ENCODE peak calls at places on chromosomes 3 and 15, in seven cellular contexts. M is transverse colon, E is fibroblast of the aortic adventitia, R is upper lobe of right lung, V is kidney, U is tibial artery, Q is lower leg skin. Y is an unnamed sample.

GRCh38 chr15:35038655-35039534 is 46.2 kb downstream of the NANOGP8 start:
- DNase-seq in E (peak; percentile 69), M (no peak), R (no peak), Q (no peak), U (no peak), V (no peak), Y (no peak)

GRCh38 chr15:94263341-94264273 is 32.2 kb downstream of the MCTP2 start:
- DNase-seq in Q (no peak), E (peak; percentile 1), V (no peak), U (no peak), M (no peak), R (no peak), Y (no peak)

GRCh38 chr3:149016669-149017541 is 25.6 kb downstream of the GYG1 start:
- DNase-seq in M (no peak), Q (no peak), E (peak; percentile 91), U (no peak), R (no peak), V (no peak), Y (no peak)

GRCh38 chr15:39213385-39213840 is 367.5 kb upstream of the THBS1 start:
- DNase-seq in Q (peak; percentile 27), R (peak; percentile 71), V (peak; percentile 75), E (peak; percentile 98), M (no peak), U (no peak), Y (no peak)

GRCh38 chr3:143601738-143602480 is 246.4 kb downstream of the SLC9A9 start:
- DNase-seq in R (no peak), M (no peak), E (peak; percentile 58), V (no peak), Q (no peak), U (no peak), Y (no peak)

GRCh38 chr15:101554115-101554915 is 64.8 kb upstream of the PCSK6 start:
- DNase-seq in Q (no peak), E (no peak), R (no peak), V (no peak), U (no peak), M (no peak), Y (peak; percentile 58)

GRCh38 chr15:95608371-95608770 is 722.1 kb upstream of the NR2F2 start:
- DNase-seq in M (no peak), U (no peak), Q (no peak), R (no peak), V (no peak), E (no peak), Y (no peak)

GRCh38 chr15:62118446-62118964 is 46.6 kb downstream of the C2CD4B start:
- DNase-seq in M (no peak), U (no peak), E (no peak), R (no peak), Q (no peak), V (no peak), Y (no peak)

GRCh38 chr3:25143356-25143704 is 284.7 kb upstream of the RARB start:
- DNase-seq in Q (no peak), M (no peak), V (no peak), E (no peak), R (no peak), U (no peak), Y (no peak)

GRCh38 chr15:51444112-51444511 is 102.7 kb downstream of the GLDN start:
- DNase-seq in E (no peak), M (no peak), V (no peak), R (no peak), Q (no peak), U (no peak), Y (no peak)

GRCh38 chr3:143145951-143146350 is 26.4 kb downstream of the CHST2 start:
- DNase-seq in U (no peak), E (no peak), R (no peak), M (no peak), Q (no peak), V (no peak), Y (no peak)

GRCh38 chr3:100465871-100466777 is 26.3 kb upstream of the TMEM45A start:
- DNase-seq in V (peak; percentile 61), E (peak; percentile 23), M (no peak), U (no peak), Q (no peak), R (no peak), Y (no peak)

GRCh38 chr3:159783780-159784747 is 204.6 kb upstream of the IL12A start:
- DNase-seq in R (no peak), M (no peak), E (no peak), Q (no peak), U (no peak), V (no peak), Y (no peak)

GRCh38 chr15:68552773-68553172 is 26.0 kb upstream of the CORO2B start:
- DNase-seq in Q (peak; percentile 12), R (no peak), U (no peak), V (no peak), E (no peak), M (no peak), Y (no peak)

GRCh38 chr15:79629687-79630086 is 197.6 kb downstream of the MINAR1 start:
- DNase-seq in M (no peak), Q (no peak), R (no peak), U (no peak), V (peak; percentile 86), E (peak; percentile 20), Y (no peak)

GRCh38 chr3:183265157-183265642 is 12.1 kb downstream of the B3GNT5 start:
- DNase-seq in V (no peak), Q (no peak), R (no peak), E (no peak), U (no peak), M (no peak), Y (no peak)

GRCh38 chr15:62403164-62403809 is 238.2 kb upstream of the C2CD4B start:
- DNase-seq in Q (no peak), M (no peak), U (no peak), R (no peak), E (peak; percentile 69), V (no peak), Y (no peak)

GRCh38 chr3:184543848-184544512 is 17.6 kb upstream of the EPHB3 start:
- DNase-seq in V (no peak), U (peak; percentile 67), M (peak; percentile 80), E (peak; percentile 85), R (peak; percentile 67), Q (peak; percentile 85), Y (peak; percentile 77)

GRCh38 chr15:41565702-41566101 is 6.7 kb downstream of the TYRO3 start:
- DNase-seq in U (no peak), V (no peak), M (no peak), E (no peak), R (no peak), Q (no peak), Y (no peak)

GRCh38 chr3:128555881-128556280 is 62.9 kb upstream of the GATA2 start:
- DNase-seq in E (no peak), V (no peak), U (no peak), R (no peak), Q (no peak), M (no peak), Y (no peak)

GRCh38 chr3:122305818-122306621 is 19.0 kb upstream of the CSTA start:
- DNase-seq in V (no peak), R (no peak), M (peak; percentile 61), Q (no peak), E (no peak), U (no peak), Y (no peak)

GRCh38 chr15:99522288-99522687 is 43.5 kb upstream of the MEF2A start:
- DNase-seq in R (no peak), M (no peak), V (no peak), Q (no peak), U (no peak), E (no peak), Y (no peak)

GRCh38 chr3:94360982-94361381 is 298.1 kb downstream of the NSUN3 start:
- DNase-seq in U (peak; percentile 62), M (peak; percentile 57), V (no peak), R (no peak), E (peak; percentile 80), Q (peak; percentile 48), Y (no peak)

GRCh38 chr3:126033765-126034164 is 50.2 kb downstream of the SLC41A3 start:
- DNase-seq in U (no peak), V (no peak), Q (peak; percentile 4), M (no peak), E (no peak), R (no peak), Y (peak; percentile 14)

GRCh38 chr3:190094201-190094718 is 26.4 kb downstream of the P3H2 start:
- DNase-seq in Q (no peak), M (no peak), U (no peak), R (no peak), V (no peak), E (peak; percentile 84), Y (peak; percentile 78)

GRCh38 chr3:181694805-181695660 is 16.7 kb upstream of the SOX2 start:
- DNase-seq in E (peak; percentile 27), U (peak; percentile 53), M (peak; percentile 32), R (peak; percentile 84), V (peak; percentile 87), Q (no peak), Y (no peak)

GRCh38 chr3:72186485-72186864 is 401.5 kb upstream of the PROK2 start:
- DNase-seq in V (no peak), E (peak; percentile 92), U (no peak), Q (no peak), M (no peak), R (no peak), Y (no peak)

GRCh38 chr15:45391746-45392711 is 13.7 kb upstream of the GATM start:
- DNase-seq in M (no peak), R (no peak), Q (no peak), U (no peak), V (no peak), E (no peak), Y (no peak)
- H3K4me3 ChIP-seq in M (no peak overlapping the region), R (no peak overlapping the region), Q (no peak overlapping the region), U (no peak overlapping the region), V (no peak overlapping the region), E (no peak overlapping the region), Y (no peak overlapping the region)

DNA sequence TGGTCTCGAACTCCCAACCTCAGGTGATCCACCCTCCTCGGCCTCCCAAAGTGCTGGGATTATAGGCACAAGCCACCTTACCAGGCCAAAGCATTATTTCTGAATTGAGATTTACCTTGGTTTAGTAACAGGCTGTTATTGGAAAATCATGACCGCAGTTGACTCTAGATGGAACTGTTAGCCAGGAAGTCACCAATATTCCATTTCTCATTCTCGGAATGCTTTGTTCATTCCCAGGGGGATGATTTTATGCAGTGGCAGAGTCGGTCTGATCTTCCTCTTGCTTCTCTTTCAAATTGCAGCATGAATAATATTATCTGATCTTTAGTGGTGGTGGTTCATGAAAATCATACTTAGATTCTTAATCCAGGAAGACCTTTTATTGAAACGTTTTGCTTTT is 195.5 kb upstream of the MBNL1 start:
- DNase-seq in Q (no peak), V (no peak), R (no peak), U (no peak), E (peak; percentile 74), M (no peak), Y (no peak)
- H3K4me3 ChIP-seq in Q (no peak overlapping the region), V (no peak overlapping the region), R (no peak overlapping the region), U (no peak overlapping the region), E (no peak overlapping the region), M (no peak overlapping the region), Y (peak overlapping the region; percentile 25)

GRCh38 chr3:38475716-38476115 is 20.4 kb upstream of the EXOG start:
- DNase-seq in M (no peak), E (no peak), V (no peak), Q (no peak), R (no peak), U (no peak), Y (no peak)
- H3K4me3 ChIP-seq in M (no peak overlapping the region), E (no peak overlapping the region), V (no peak overlapping the region), Q (no peak overlapping the region), R (no peak overlapping the region), U (no peak overlapping the region), Y (no peak overlapping the region)

GRCh38 chr3:171459942-171460225 is 321 bp downstream of the TNIK start:
- DNase-seq in E (no peak), M (no peak), R (no peak), Q (no peak), V (no peak), U (no peak), Y (no peak)
- H3K4me3 ChIP-seq in E (peak overlapping the region; percentile 87), M (peak overlapping the region; percentile 85), R (peak overlapping the region; percentile 78), Q (peak overlapping the region; percentile 48), V (peak overlapping the region; percentile 90), U (peak overlapping the region; percentile 83), Y (peak overlapping the region; percentile 97)

Y was measured in coronary artery.